ENCODE peak calls at places on chromosomes 13 and 19, in five cellular contexts. G is GM12864, T is esophagus muscularis mucosa, S is IMR-90, M is fibroblast of the aortic adventitia. H is an unnamed sample.

GRCh38 chr13:20378721-20379120 is 146.6 kb upstream of the GJB6 start:
- DNase-seq in G (no peak), T (no peak), S (no peak), M (no peak), H (no peak)

GRCh38 chr13:111046590-111047141 is 68.4 kb upstream of the ARHGEF7 start:
- DNase-seq in G (no peak), T (peak; percentile 90), S (peak; percentile 58), M (peak; percentile 31), H (peak; percentile 27)

GRCh38 chr13:85347251-85347650 is 452.0 kb downstream of the SLITRK6 start:
- DNase-seq in G (no peak), T (no peak), S (peak; percentile 8), M (no peak), H (peak; percentile 85)

GRCh38 chr19:38975861-38976271 is 324 bp upstream of the FBXO17 start:
- DNase-seq in G (no peak), T (no peak), S (peak; percentile 31), M (peak; percentile 52), H (peak; percentile 45)

GRCh38 chr19:10295305-10295846 is 5.6 kb downstream of the ICAM5 start:
- DNase-seq in G (no peak), T (no peak), S (no peak), M (no peak), H (no peak)

GRCh38 chr13:106533101-106533939 is 2.1 kb downstream of the EFNB2 start:
- DNase-seq in G (no peak), T (no peak), S (peak; percentile 78), M (peak; percentile 76), H (peak; percentile 85)

GRCh38 chr19:7272856-7273578 is 21.2 kb downstream of the INSR start:
- DNase-seq in G (peak; percentile 71), T (no peak), S (no peak), M (peak; percentile 38), H (no peak)

GRCh38 chr13:74325106-74325505 is 190.9 kb upstream of the KLF12 start:
- DNase-seq in G (no peak), T (no peak), S (peak; percentile 87), M (peak; percentile 82), H (peak; percentile 85)

GRCh38 chr13:41995946-41996345 is 35.0 kb upstream of the VWA8 start:
- DNase-seq in G (no peak), T (no peak), S (peak; percentile 75), M (peak; percentile 58), H (peak; percentile 43)

GRCh38 chr19:18466354-18466753 is 28.4 kb upstream of the ISYNA1 start:
- DNase-seq in G (no peak), T (no peak), S (no peak), M (no peak), H (no peak)

GRCh38 chr13:44403720-44404063 is 30.1 kb downstream of the SERP2 start:
- DNase-seq in G (no peak), T (no peak), S (no peak), M (no peak), H (no peak)

GRCh38 chr19:3309724-3310123 is 56.7 kb upstream of the NFIC start:
- DNase-seq in G (no peak), T (no peak), S (no peak), M (no peak), H (no peak)

GRCh38 chr19:14536926-14537692 is 7.7 kb downstream of the TECR start:
- DNase-seq in G (no peak), T (no peak), S (no peak), M (peak; percentile 61), H (no peak)

GRCh38 chr13:23751195-23751594 is 138.0 kb downstream of the MIPEP start:
- DNase-seq in G (peak; percentile 31), T (no peak), S (peak; percentile 53), M (no peak), H (peak; percentile 43)

GRCh38 chr13:50244913-50245574 is 229.8 kb downstream of the KCNRG start:
- DNase-seq in G (peak; percentile 68), T (no peak), S (peak; percentile 88), M (peak; percentile 82), H (peak; percentile 91)

GRCh38 chr19:49224856-49225255 is 67.3 kb downstream of the TRPM4 start:
- DNase-seq in G (no peak), T (no peak), S (peak; percentile 57), M (peak; percentile 33), H (peak; percentile 49)

GRCh38 chr19:40059624-40060023 is 3.6 kb upstream of the ZNF780B start:
- DNase-seq in G (no peak), T (no peak), S (no peak), M (no peak), H (no peak)
- H3K4me3 ChIP-seq in G (no peak overlapping the region), T (no peak overlapping the region), S (no peak overlapping the region), M (no peak overlapping the region), H (no peak overlapping the region)

GRCh38 chr13:94318418-94318817 is 161.1 kb downstream of the DCT start:
- DNase-seq in G (no peak), T (no peak), S (peak; percentile 71), M (no peak), H (no peak)

GRCh38 chr13:94311893-94312292 is 167.6 kb downstream of the DCT start:
- DNase-seq in G (no peak), T (no peak), S (peak; percentile 36), M (no peak), H (no peak)

GRCh38 chr13:94312511-94313191 is 166.8 kb downstream of the DCT start:
- DNase-seq in G (peak; percentile 69), T (no peak), S (no peak), M (no peak), H (no peak)

GRCh38 chr13:94313321-94313720 is 166.2 kb downstream of the DCT start:
- DNase-seq in G (no peak), T (no peak), S (no peak), M (no peak), H (no peak)

GRCh38 chr13:94315188-94315587 is 164.3 kb downstream of the DCT start:
- DNase-seq in G (no peak), T (no peak), S (no peak), M (no peak), H (no peak)
- TF ChIP-seq CTCF in G (no peak), T (no peak), S (no peak), M (no peak), H (no peak)

DNA sequence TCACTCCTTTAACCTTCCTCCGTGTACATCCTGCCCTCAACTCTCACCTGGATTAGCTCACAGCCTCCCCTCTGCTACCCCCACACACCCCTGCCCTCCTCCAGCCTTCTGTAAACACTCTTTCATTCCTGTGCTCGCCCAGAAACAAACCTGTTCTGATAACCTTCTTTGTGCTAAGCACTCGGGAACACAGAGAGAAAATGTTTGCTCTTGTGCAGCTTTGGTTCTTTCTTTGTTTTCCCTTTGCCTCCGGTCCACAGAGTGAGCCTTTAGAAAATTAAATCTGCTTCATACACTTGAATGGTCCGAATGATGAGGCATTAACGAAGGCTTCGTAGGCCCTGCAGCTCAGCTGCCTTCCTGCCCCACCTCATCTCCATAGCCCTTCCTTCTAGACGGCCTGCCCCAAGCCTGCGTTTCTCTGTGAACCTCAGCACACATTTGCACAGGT is 6.6 kb upstream of the ZDHHC20 start:
- DNase-seq in G (no peak), T (no peak), S (no peak), M (no peak), H (no peak)
- H3K4me3 ChIP-seq in G (no peak overlapping the region), T (no peak overlapping the region), S (no peak overlapping the region), M (no peak overlapping the region), H (no peak overlapping the region)

DNA sequence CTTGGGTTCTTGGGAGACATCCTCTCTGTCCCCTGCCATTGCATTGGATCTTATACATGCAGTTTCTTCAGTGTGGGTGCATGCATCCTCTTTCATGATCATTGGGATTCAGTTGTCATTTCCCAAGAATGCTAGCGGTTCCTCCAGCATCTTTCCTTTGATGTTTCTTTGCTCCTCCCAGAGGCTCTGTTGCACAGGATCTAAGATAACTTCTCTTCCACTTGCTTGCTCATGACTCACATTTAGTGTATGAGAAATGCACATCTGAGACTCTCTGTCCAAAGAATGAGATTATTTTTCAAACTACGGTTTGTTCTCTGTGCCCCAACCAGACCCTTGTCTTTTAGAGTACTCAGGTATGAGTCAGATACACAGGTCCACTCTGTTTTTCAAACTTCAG is 197.1 kb downstream of the NDFIP2 start:
- DNase-seq in G (no peak), T (no peak), S (peak; percentile 44), M (peak; percentile 38), H (peak; percentile 33)
- TF ChIP-seq CTCF in G (no peak), T (no peak), S (no peak), M (no peak), H (no peak)

GRCh38 chr19:17078038-17078919 is 2.7 kb downstream of the MYO9B start:
- DNase-seq in G (no peak), T (no peak), S (no peak), M (no peak), H (no peak)

GRCh38 chr19:17078920-17079709 is 3.5 kb downstream of the MYO9B start:
- DNase-seq in G (no peak), T (no peak), S (peak; percentile 31), M (peak; percentile 35), H (peak; percentile 37)

GRCh38 chr19:17079710-17080440 is 4.3 kb downstream of the MYO9B start:
- DNase-seq in G (peak; percentile 88), T (peak; percentile 95), S (peak; percentile 99), M (peak; percentile 99), H (peak; percentile 99)

GRCh38 chr19:17080441-17080803 is 4.8 kb downstream of the MYO9B start:
- DNase-seq in G (no peak), T (no peak), S (no peak), M (no peak), H (no peak)

GRCh38 chr19:17081672-17082630 is 6.4 kb downstream of the MYO9B start:
- DNase-seq in G (no peak), T (no peak), S (no peak), M (peak; percentile 28), H (no peak)
- H3K4me3 ChIP-seq in G (peak overlapping the region; percentile 15), T (no peak overlapping the region), S (no peak overlapping the region), M (no peak overlapping the region), H (no peak overlapping the region)

GRCh38 chr13:26605845-26606244 is 48.4 kb downstream of the WASF3 start:
- DNase-seq in G (no peak), T (no peak), S (no peak), M (no peak), H (no peak)
- TF ChIP-seq CTCF in G (no peak), T (no peak), S (no peak), M (no peak), H (peak; percentile 17)